ENCODE peak calls at places on chromosomes 3 and 15, in four cellular contexts. A is endothelial cell, D is frontal cortex, Q is fibroblast of pulmonary artery. K is an unnamed sample.

GRCh38 chr3:137012097-137012501 is 54.3 kb downstream of the IL20RB start:
- DNase-seq in Q (peak), D (no peak), A (no peak), K (no peak)

GRCh38 chr3:24367216-24367615 is 127.4 kb downstream of the THRB start:
- DNase-seq in D (no peak), Q (no peak), A (no peak), K (no peak)

GRCh38 chr3:29408676-29409075 is 127.8 kb downstream of the RBMS3 start:
- DNase-seq in Q (peak), D (no peak), A (no peak), K (no peak)

GRCh38 chr3:59247402-59247841 is 197.6 kb upstream of the CFAP20DC start:
- DNase-seq in D (no peak), Q (no peak), A (no peak), K (no peak)

GRCh38 chr15:89496155-89497098 is at the start of gene RHCG:
- DNase-seq in Q (peak), A (peak), D (peak), K (peak)

GRCh38 chr3:61333562-61333961 is 82.3 kb upstream of the FHIT start:
- DNase-seq in Q (no peak), D (no peak), A (no peak), K (peak)

GRCh38 chr3:165451671-165452070 is 255.5 kb upstream of the SLITRK3 start:
- DNase-seq in Q (no peak), A (no peak), D (no peak), K (no peak)

GRCh38 chr3:45055411-45056143 is 29.5 kb downstream of the CLEC3B start:
- DNase-seq in Q (peak), A (peak), D (no peak), K (peak)

GRCh38 chr3:134311265-134311664 is 60.6 kb upstream of the RYK start:
- DNase-seq in D (no peak), Q (no peak), A (no peak), K (no peak)

GRCh38 chr3:53162672-53163458 is 1.9 kb downstream of the PRKCD start:
- DNase-seq in Q (peak), D (no peak), A (no peak), K (no peak)

GRCh38 chr3:185744997-185745843 is 79.6 kb downstream of the IGF2BP2 start:
- DNase-seq in Q (peak), A (peak), D (no peak), K (no peak)

GRCh38 chr15:80482686-80483085 is 78.5 kb downstream of the ARNT2 start:
- DNase-seq in A (no peak), D (no peak), Q (no peak), K (no peak)

GRCh38 chr3:100039075-100039474 is 75.2 kb downstream of the FILIP1L start:
- DNase-seq in Q (no peak), D (no peak), A (no peak), K (no peak)

GRCh38 chr3:87977765-87978164 is 81.0 kb downstream of the CGGBP1 start:
- DNase-seq in D (no peak), Q (no peak), A (no peak), K (no peak)

GRCh38 chr15:67504061-67504460 is 16.9 kb upstream of the C15orf61 start:
- DNase-seq in Q (no peak), A (no peak), D (no peak), K (no peak)

GRCh38 chr3:65809641-65810150 is 229.0 kb downstream of the MAGI1 start:
- DNase-seq in A (no peak), Q (no peak), D (no peak), K (no peak)

GRCh38 chr3:110813541-110813940 is 258.1 kb upstream of the NECTIN3 start:
- DNase-seq in A (no peak), Q (no peak), D (no peak), K (no peak)

GRCh38 chr3:70561796-70562195 is 249.4 kb upstream of the MDFIC2 start:
- DNase-seq in A (no peak), D (no peak), Q (no peak), K (no peak)

GRCh38 chr3:120049881-120050539 is 44.2 kb downstream of the GSK3B start:
- DNase-seq in Q (no peak), A (no peak), D (no peak), K (no peak)

GRCh38 chr15:90072978-90073640 is 29.2 kb downstream of the IDH2 start:
- DNase-seq in D (no peak), A (no peak), Q (no peak), K (no peak)

GRCh38 chr15:66684136-66684681 is 17.8 kb upstream of the SMAD6 start:
- DNase-seq in D (no peak), Q (no peak), A (no peak), K (no peak)

GRCh38 chr3:177294221-177294620 is 96.9 kb upstream of the TBL1XR1 start:
- DNase-seq in Q (peak), A (no peak), D (no peak), K (no peak)